ENCODE peak calls at places on chromosomes 11 and 22, in seven cellular contexts. J is left ventricle myocardium superior, U is GM13977, F is psoas muscle, C is iPS DF 19.7, L is glutamatergic neuron, E is mucosa of descending colon. T is an unnamed sample.

GRCh38 chr22:45105281-45105700 is 58.4 kb upstream of the NUP50 start:
- DNase-seq in C (no peak), E (peak), J (no peak), F (no peak), U (no peak), L (no peak), T (no peak)

GRCh38 chr11:11349870-11350325 is 3.2 kb downstream of the CSNK2A3 start:
- DNase-seq in E (peak), U (no peak), L (no peak), C (no peak), F (no peak), J (no peak), T (peak)

GRCh38 chr11:77770629-77771028 is 49.9 kb downstream of the RSF1 start:
- DNase-seq in E (no peak), U (no peak), F (no peak), C (no peak), L (no peak), J (no peak), T (no peak)

GRCh38 chr11:63622318-63622717 is 8.1 kb upstream of the PLAAT3 start:
- DNase-seq in L (no peak), U (no peak), C (no peak), J (no peak), E (no peak), F (no peak), T (no peak)

GRCh38 chr22:21754523-21755128 is 19.0 kb upstream of the YPEL1 start:
- DNase-seq in U (no peak), C (no peak), L (peak), J (peak), F (peak), E (peak), T (peak)

GRCh38 chr22:25698461-25698860 is 43.5 kb upstream of the MYO18B start:
- DNase-seq in L (no peak), J (no peak), C (no peak), U (no peak), F (no peak), E (no peak), T (no peak)

GRCh38 chr11:22626573-22627239 is 1.1 kb upstream of the FANCF start:
- DNase-seq in L (no peak), F (no peak), J (no peak), U (peak), E (no peak), C (no peak), T (no peak)

GRCh38 chr11:12675951-12676711 is 1.9 kb downstream of the TEAD1 start:
- DNase-seq in L (no peak), F (no peak), U (peak), E (peak), C (no peak), J (no peak), T (peak)

GRCh38 chr11:102564110-102564509 is 33.6 kb upstream of the MMP7 start:
- DNase-seq in L (no peak), J (no peak), F (no peak), E (no peak), U (peak), C (no peak), T (no peak)